ENCODE peak calls at places on chromosomes 5 and 9, in eight cellular contexts. One of them, this sample, is unnamed. For H3K4me1 and H3K27me3, the result is how much of the 10 kb centered on the place peaks cover.

GRCh38 chr5:164672931-164673694 is 1167.7 kb downstream of the MAT2B start:
- DNase-seq in neuronal stem cell: no peak
- DNase-seq in psoas muscle: no peak
- DNase-seq in adipocyte: peak
- DNase-seq in cardiac muscle cell: no peak
- DNase-seq in tibial artery: no peak
- DNase-seq in mesendoderm: no peak
- DNase-seq in CD8-positive, alpha-beta memory T cell: no peak
- DNase-seq in this sample: peak

GRCh38 chr5:171975877-171976667 is 30.4 kb downstream of the FBXW11 start:
- DNase-seq in neuronal stem cell: no peak
- DNase-seq in psoas muscle: no peak
- DNase-seq in adipocyte: no peak
- DNase-seq in cardiac muscle cell: no peak
- DNase-seq in tibial artery: no peak
- DNase-seq in mesendoderm: no peak
- DNase-seq in CD8-positive, alpha-beta memory T cell: no peak
- DNase-seq in this sample: no peak

GRCh38 chr9:11933926-11934325 is 759.3 kb upstream of the TYRP1 start:
- DNase-seq in neuronal stem cell: no peak
- DNase-seq in psoas muscle: no peak
- DNase-seq in adipocyte: peak
- DNase-seq in cardiac muscle cell: no peak
- DNase-seq in tibial artery: no peak
- DNase-seq in mesendoderm: peak
- DNase-seq in CD8-positive, alpha-beta memory T cell: no peak
- DNase-seq in this sample: no peak

GRCh38 chr5:67437905-67438845 is 241.6 kb upstream of the CD180 start:
- DNase-seq in neuronal stem cell: no peak
- DNase-seq in psoas muscle: no peak
- DNase-seq in adipocyte: no peak
- DNase-seq in cardiac muscle cell: no peak
- DNase-seq in tibial artery: no peak
- DNase-seq in mesendoderm: no peak
- DNase-seq in CD8-positive, alpha-beta memory T cell: no peak
- DNase-seq in this sample: no peak

GRCh38 chr5:143898381-143898780 is 86.4 kb downstream of the HMHB1 start:
- DNase-seq in neuronal stem cell: no peak
- DNase-seq in psoas muscle: no peak
- DNase-seq in adipocyte: no peak
- DNase-seq in cardiac muscle cell: no peak
- DNase-seq in tibial artery: no peak
- DNase-seq in mesendoderm: no peak
- DNase-seq in CD8-positive, alpha-beta memory T cell: no peak
- DNase-seq in this sample: no peak

GRCh38 chr9:113476511-113476916 is 13.0 kb downstream of the RGS3 start:
- DNase-seq in neuronal stem cell: no peak
- DNase-seq in psoas muscle: no peak
- DNase-seq in adipocyte: no peak
- DNase-seq in cardiac muscle cell: no peak
- DNase-seq in tibial artery: no peak
- DNase-seq in mesendoderm: no peak
- DNase-seq in CD8-positive, alpha-beta memory T cell: no peak
- DNase-seq in this sample: no peak

GRCh38 chr5:44875661-44876250 is 67.0 kb downstream of the MRPS30 start:
- DNase-seq in neuronal stem cell: no peak
- DNase-seq in psoas muscle: no peak
- DNase-seq in adipocyte: no peak
- DNase-seq in cardiac muscle cell: no peak
- DNase-seq in tibial artery: no peak
- DNase-seq in mesendoderm: peak
- DNase-seq in CD8-positive, alpha-beta memory T cell: no peak
- DNase-seq in this sample: no peak

GRCh38 chr9:97307091-97307490 is 368 bp upstream of the CCDC180 start:
- DNase-seq in neuronal stem cell: peak
- DNase-seq in psoas muscle: peak
- DNase-seq in adipocyte: peak
- DNase-seq in cardiac muscle cell: peak
- DNase-seq in tibial artery: peak
- DNase-seq in mesendoderm: peak
- DNase-seq in CD8-positive, alpha-beta memory T cell: no peak
- DNase-seq in this sample: peak

GRCh38 chr5:68215888-68216736 is 556 bp downstream of the PIK3R1 start:
- DNase-seq in neuronal stem cell: peak
- DNase-seq in psoas muscle: peak
- DNase-seq in adipocyte: no peak
- DNase-seq in cardiac muscle cell: peak
- DNase-seq in tibial artery: peak
- DNase-seq in mesendoderm: peak
- DNase-seq in CD8-positive, alpha-beta memory T cell: peak
- DNase-seq in this sample: peak

GRCh38 chr9:117723986-117724654 is 19.9 kb downstream of the TLR4 start:
- DNase-seq in neuronal stem cell: no peak
- DNase-seq in psoas muscle: no peak
- DNase-seq in adipocyte: no peak
- DNase-seq in cardiac muscle cell: no peak
- DNase-seq in tibial artery: no peak
- DNase-seq in mesendoderm: no peak
- DNase-seq in CD8-positive, alpha-beta memory T cell: no peak
- DNase-seq in this sample: no peak

GRCh38 chr9:75063556-75064305 is 24.2 kb downstream of the NMRK1 start:
- DNase-seq in neuronal stem cell: no peak
- DNase-seq in psoas muscle: no peak
- DNase-seq in adipocyte: no peak
- DNase-seq in cardiac muscle cell: no peak
- DNase-seq in tibial artery: no peak
- DNase-seq in mesendoderm: no peak
- DNase-seq in CD8-positive, alpha-beta memory T cell: no peak
- DNase-seq in this sample: no peak

GRCh38 chr5:91848453-91848852 is 465.3 kb upstream of the ARRDC3 start:
- DNase-seq in neuronal stem cell: no peak
- DNase-seq in psoas muscle: no peak
- DNase-seq in adipocyte: peak
- DNase-seq in cardiac muscle cell: no peak
- DNase-seq in tibial artery: no peak
- DNase-seq in mesendoderm: peak
- DNase-seq in CD8-positive, alpha-beta memory T cell: no peak
- DNase-seq in this sample: no peak

DNA sequence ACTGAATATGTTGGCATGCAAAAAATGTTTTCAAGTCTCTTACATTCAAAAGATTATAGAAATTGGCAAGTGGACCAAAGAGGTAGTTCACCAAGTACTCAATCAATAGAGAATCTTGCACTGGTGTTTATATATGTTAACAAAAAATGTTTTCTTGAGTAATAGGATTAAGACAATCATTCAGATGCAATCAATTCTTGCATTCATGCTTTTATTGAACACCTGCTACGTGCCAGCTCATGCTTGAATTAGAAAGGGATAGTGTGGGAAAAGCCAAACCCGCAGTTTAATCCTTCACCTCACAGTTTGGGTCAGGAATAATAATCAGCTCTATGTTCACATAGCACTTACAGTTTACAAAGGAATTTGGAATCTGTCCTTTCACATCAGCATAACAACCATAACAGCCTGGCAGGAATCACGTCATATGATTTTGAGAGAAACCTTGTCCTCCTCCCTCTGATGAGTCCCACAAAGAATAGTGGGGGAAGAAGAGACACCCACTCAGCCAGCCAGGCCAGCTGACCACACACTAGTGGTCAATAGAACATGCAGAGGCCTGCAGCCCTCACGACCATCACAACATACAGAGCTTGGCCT is 36.8 kb upstream of the FRRS1L start:
- DNase-seq in neuronal stem cell: no peak
- DNase-seq in psoas muscle: no peak
- DNase-seq in adipocyte: no peak
- DNase-seq in cardiac muscle cell: no peak
- DNase-seq in tibial artery: no peak
- DNase-seq in mesendoderm: no peak
- DNase-seq in CD8-positive, alpha-beta memory T cell: no peak
- DNase-seq in this sample: no peak
- H3K4me3 ChIP-seq in neuronal stem cell: no peak
- H3K4me3 ChIP-seq in psoas muscle: no peak
- H3K4me3 ChIP-seq in adipocyte: no peak
- H3K4me3 ChIP-seq in cardiac muscle cell: no peak
- H3K4me3 ChIP-seq in tibial artery: no peak
- H3K4me3 ChIP-seq in mesendoderm: no peak
- H3K4me3 ChIP-seq in CD8-positive, alpha-beta memory T cell: no peak
- H3K4me3 ChIP-seq in this sample: no peak

DNA sequence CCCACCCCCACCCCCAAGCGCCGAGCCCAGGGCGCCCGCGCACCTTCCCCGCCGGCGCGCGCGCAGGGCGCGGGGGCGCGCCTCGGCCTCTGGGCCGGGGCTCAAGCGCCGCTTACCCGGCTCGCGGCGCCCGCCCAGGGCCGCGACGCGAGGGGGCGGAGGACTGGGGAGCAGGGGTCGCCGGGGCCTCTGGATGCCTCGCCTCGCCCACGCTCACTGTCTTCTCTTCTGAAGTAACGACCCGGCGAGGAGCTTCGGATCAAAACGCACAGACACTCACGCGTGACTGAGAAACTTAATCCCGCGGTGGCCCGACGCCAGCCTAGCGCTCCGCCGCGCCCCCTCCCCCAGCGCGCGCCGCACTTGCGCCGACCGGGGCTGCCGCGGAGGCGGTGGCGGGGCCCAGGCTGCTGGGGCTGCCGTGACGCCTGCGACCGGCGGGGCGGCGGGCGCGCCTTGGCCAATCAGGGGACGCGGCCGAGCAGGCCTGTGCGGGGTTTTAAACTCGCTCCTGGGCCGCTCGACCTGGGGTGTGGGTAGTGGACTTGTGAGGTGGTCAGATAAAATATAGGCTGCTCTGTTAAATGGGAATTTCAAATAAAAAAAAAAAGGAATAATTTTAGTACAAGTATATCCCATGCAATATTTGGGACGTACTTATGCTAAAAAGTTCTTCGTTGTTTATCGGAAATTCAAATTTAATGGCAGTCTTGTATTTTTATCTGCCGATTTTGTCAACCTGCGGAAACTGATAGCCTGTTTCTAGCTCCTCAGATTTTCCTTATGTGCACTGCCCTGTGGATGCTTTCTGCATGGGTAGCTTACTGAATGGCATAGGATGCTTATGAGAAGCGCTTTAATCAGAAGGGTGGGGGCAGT is at the start of gene MPDZ:
- DNase-seq in neuronal stem cell: peak
- DNase-seq in psoas muscle: peak
- DNase-seq in adipocyte: peak
- DNase-seq in cardiac muscle cell: peak
- DNase-seq in tibial artery: peak
- DNase-seq in mesendoderm: peak
- DNase-seq in CD8-positive, alpha-beta memory T cell: no peak
- DNase-seq in this sample: peak
- H3K4me1 ChIP-seq in neuronal stem cell: under half
- H3K4me1 ChIP-seq in psoas muscle: under half
- H3K4me1 ChIP-seq in adipocyte: under half
- H3K4me1 ChIP-seq in cardiac muscle cell: under half
- H3K4me1 ChIP-seq in tibial artery: under half
- H3K4me1 ChIP-seq in mesendoderm: under half
- H3K4me1 ChIP-seq in CD8-positive, alpha-beta memory T cell: under half
- H3K4me1 ChIP-seq in this sample: under half

GRCh38 chr9:107940622-107941021 is 451.1 kb upstream of the KLF4 start:
- DNase-seq in neuronal stem cell: no peak
- DNase-seq in psoas muscle: no peak
- DNase-seq in adipocyte: no peak
- DNase-seq in cardiac muscle cell: no peak
- DNase-seq in tibial artery: no peak
- DNase-seq in mesendoderm: no peak
- DNase-seq in CD8-positive, alpha-beta memory T cell: no peak
- DNase-seq in this sample: no peak
- H3K27me3 ChIP-seq in neuronal stem cell: under half
- H3K27me3 ChIP-seq in psoas muscle: under half
- H3K27me3 ChIP-seq in adipocyte: under half
- H3K27me3 ChIP-seq in cardiac muscle cell: under half
- H3K27me3 ChIP-seq in tibial artery: under half
- H3K27me3 ChIP-seq in mesendoderm: under half
- H3K27me3 ChIP-seq in CD8-positive, alpha-beta memory T cell: under half
- H3K27me3 ChIP-seq in this sample: under half

GRCh38 chr5:104755806-104756205 is 1193.2 kb upstream of the NUDT12 start:
- DNase-seq in neuronal stem cell: no peak
- DNase-seq in psoas muscle: no peak
- DNase-seq in adipocyte: no peak
- DNase-seq in cardiac muscle cell: no peak
- DNase-seq in tibial artery: no peak
- DNase-seq in mesendoderm: no peak
- DNase-seq in CD8-positive, alpha-beta memory T cell: no peak
- DNase-seq in this sample: no peak

GRCh38 chr5:104763163-104763562 is 1200.6 kb upstream of the NUDT12 start:
- DNase-seq in neuronal stem cell: no peak
- DNase-seq in psoas muscle: no peak
- DNase-seq in adipocyte: no peak
- DNase-seq in cardiac muscle cell: no peak
- DNase-seq in tibial artery: no peak
- DNase-seq in mesendoderm: no peak
- DNase-seq in CD8-positive, alpha-beta memory T cell: no peak
- DNase-seq in this sample: no peak

GRCh38 chr5:104754311-104754995 is 1191.9 kb upstream of the NUDT12 start:
- DNase-seq in neuronal stem cell: no peak
- DNase-seq in psoas muscle: no peak
- DNase-seq in adipocyte: no peak
- DNase-seq in cardiac muscle cell: no peak
- DNase-seq in tibial artery: no peak
- DNase-seq in mesendoderm: no peak
- DNase-seq in CD8-positive, alpha-beta memory T cell: no peak
- DNase-seq in this sample: no peak

GRCh38 chr5:104751969-104752368 is 1189.4 kb upstream of the NUDT12 start:
- DNase-seq in neuronal stem cell: no peak
- DNase-seq in psoas muscle: no peak
- DNase-seq in adipocyte: peak
- DNase-seq in cardiac muscle cell: no peak
- DNase-seq in tibial artery: no peak
- DNase-seq in mesendoderm: no peak
- DNase-seq in CD8-positive, alpha-beta memory T cell: no peak
- DNase-seq in this sample: no peak

DNA sequence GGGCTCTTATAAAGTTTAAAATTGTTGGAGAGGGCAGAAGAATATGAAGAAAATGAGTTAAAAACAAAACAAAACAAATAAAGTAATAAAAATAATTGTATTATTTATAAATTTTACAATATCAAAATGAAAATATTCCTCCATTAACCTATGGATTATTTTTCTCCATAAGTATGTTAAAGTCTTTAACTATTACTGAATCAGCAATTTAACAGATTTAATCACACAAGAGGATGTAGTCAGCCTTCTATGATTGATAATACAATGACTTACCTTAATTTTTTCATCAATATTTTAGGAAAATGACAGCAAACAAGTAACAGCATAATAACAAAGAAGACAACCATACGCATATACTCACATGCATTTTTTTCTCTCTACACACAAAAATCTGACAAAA is 1195.3 kb upstream of the NUDT12 start:
- DNase-seq in neuronal stem cell: no peak
- DNase-seq in psoas muscle: no peak
- DNase-seq in adipocyte: no peak
- DNase-seq in cardiac muscle cell: no peak
- DNase-seq in tibial artery: no peak
- DNase-seq in mesendoderm: no peak
- DNase-seq in CD8-positive, alpha-beta memory T cell: no peak
- DNase-seq in this sample: no peak
- H3K4me3 ChIP-seq in neuronal stem cell: no peak
- H3K4me3 ChIP-seq in psoas muscle: no peak
- H3K4me3 ChIP-seq in adipocyte: no peak
- H3K4me3 ChIP-seq in cardiac muscle cell: no peak
- H3K4me3 ChIP-seq in tibial artery: no peak
- H3K4me3 ChIP-seq in mesendoderm: no peak
- H3K4me3 ChIP-seq in CD8-positive, alpha-beta memory T cell: no peak
- H3K4me3 ChIP-seq in this sample: no peak

This sample was measured in BE2C.